ENCODE peak calls at places on chromosomes 6 and 20, in five cellular contexts. P, R, J, F and A are unnamed samples.

GRCh38 chr20:6708010-6708409 is 59.5 kb upstream of the BMP2 start:
- DNase-seq in P (no peak), R (peak), J (peak), F (no peak), A (no peak)

GRCh38 chr6:63802606-63803206 is 167.1 kb downstream of the PHF3 start:
- DNase-seq in P (peak), R (peak), J (no peak), F (no peak), A (no peak)

GRCh38 chr20:40966103-40966502 is 62.5 kb upstream of the TOP1 start:
- DNase-seq in P (no peak), R (no peak), J (no peak), F (no peak), A (no peak)

GRCh38 chr6:5085638-5086293 is 625 bp downstream of the PPP1R3G start:
- DNase-seq in P (no peak), R (peak), J (peak), F (no peak), A (no peak)

GRCh38 chr20:44295995-44296394 is 15.0 kb downstream of the FITM2 start:
- DNase-seq in P (no peak), R (no peak), J (no peak), F (no peak), A (no peak)

GRCh38 chr20:10647471-10647870 is 26.3 kb downstream of the JAG1 start:
- DNase-seq in P (no peak), R (peak), J (no peak), F (no peak), A (no peak)

GRCh38 chr20:20407891-20408805 is 40.2 kb downstream of the INSM1 start:
- DNase-seq in P (peak), R (peak), J (peak), F (no peak), A (no peak)

GRCh38 chr6:1551236-1551635 is 58.5 kb upstream of the FOXC1 start:
- DNase-seq in P (no peak), R (no peak), J (no peak), F (no peak), A (no peak)

GRCh38 chr6:43129434-43130194 is 41.5 kb upstream of the SRF start:
- DNase-seq in P (no peak), R (peak), J (peak), F (no peak), A (no peak)

GRCh38 chr20:31713312-31714049 is 9.2 kb downstream of the BCL2L1 start:
- DNase-seq in P (no peak), R (peak), J (peak), F (no peak), A (no peak)

GRCh38 chr20:4548552-4548951 is 173.2 kb upstream of the PRND start:
- DNase-seq in P (no peak), R (no peak), J (no peak), F (no peak), A (no peak)

GRCh38 chr6:96794980-96795379 is 42.3 kb downstream of the GPR63 start:
- DNase-seq in P (no peak), R (peak), J (no peak), F (no peak), A (no peak)

GRCh38 chr6:88371480-88371879 is 205.3 kb upstream of the CNR1 start:
- DNase-seq in P (no peak), R (no peak), J (no peak), F (no peak), A (no peak)

GRCh38 chr20:35899064-35899463 is 55.2 kb downstream of the SCAND1 start:
- DNase-seq in P (no peak), R (no peak), J (no peak), F (no peak), A (no peak)

GRCh38 chr6:143390278-143390677 is 60.2 kb downstream of the ADAT2 start:
- DNase-seq in P (no peak), R (no peak), J (no peak), F (no peak), A (no peak)

GRCh38 chr20:59152559-59153354 is 10.9 kb upstream of the ZNF831 start:
- DNase-seq in P (no peak), R (no peak), J (no peak), F (no peak), A (no peak)

GRCh38 chr6:11054722-11055121 is 10.6 kb upstream of the ELOVL2 start:
- DNase-seq in P (no peak), R (no peak), J (no peak), F (no peak), A (no peak)

GRCh38 chr6:40947876-40948514 is 91.0 kb downstream of the UNC5CL start:
- DNase-seq in P (no peak), R (peak), J (peak), F (no peak), A (no peak)

GRCh38 chr6:124882580-124883393 is 79.5 kb upstream of the RNF217 start:
- DNase-seq in P (no peak), R (peak), J (no peak), F (no peak), A (no peak)

GRCh38 chr6:1659816-1660215 is 50.1 kb downstream of the FOXC1 start:
- DNase-seq in P (no peak), R (no peak), J (no peak), F (no peak), A (no peak)

GRCh38 chr20:37611346-37611745 is 82.5 kb upstream of the CTNNBL1 start:
- DNase-seq in P (no peak), R (no peak), J (no peak), F (no peak), A (no peak)

GRCh38 chr6:162337412-162337811 is 390.2 kb downstream of the PRKN start:
- DNase-seq in P (no peak), R (no peak), J (no peak), F (no peak), A (no peak)

GRCh38 chr6:75096986-75097385 is 108.9 kb downstream of the COL12A1 start:
- DNase-seq in P (no peak), R (no peak), J (no peak), F (no peak), A (no peak)

GRCh38 chr20:23061713-23062561 is 12.5 kb upstream of the THBD start:
- DNase-seq in P (peak), R (peak), J (peak), F (no peak), A (no peak)

GRCh38 chr20:61753196-61753942 is 312.3 kb downstream of the TAF4 start:
- DNase-seq in P (no peak), R (peak), J (peak), F (no peak), A (no peak)

GRCh38 chr6:89494131-89494793 is 61.3 kb downstream of the ANKRD6 start:
- DNase-seq in P (no peak), R (no peak), J (no peak), F (no peak), A (no peak)

GRCh38 chr6:168741305-168741704 is 300.3 kb downstream of the SMOC2 start:
- DNase-seq in P (no peak), R (no peak), J (no peak), F (no peak), A (no peak)

GRCh38 chr6:13278184-13278583 is 50.2 kb downstream of the TBC1D7 start:
- DNase-seq in P (peak), R (no peak), J (no peak), F (no peak), A (no peak)

GRCh38 chr20:41360831-41361756 is 5.5 kb downstream of the EMILIN3 start:
- DNase-seq in P (no peak), R (no peak), J (no peak), F (no peak), A (no peak)

GRCh38 chr6:145490068-145490467 is 245.3 kb downstream of the EPM2A start:
- DNase-seq in P (no peak), R (no peak), J (no peak), F (no peak), A (no peak)

GRCh38 chr6:13528232-13528631 is 40.8 kb upstream of the GFOD1 start:
- DNase-seq in P (peak), R (peak), J (no peak), F (no peak), A (no peak)

GRCh38 chr6:35328108-35328723 is 14.1 kb upstream of the PPARD start:
- DNase-seq in P (no peak), R (no peak), J (no peak), F (no peak), A (no peak)

GRCh38 chr20:61437280-61438206 is 185.5 kb downstream of the CDH4 start:
- DNase-seq in P (no peak), R (peak), J (peak), F (no peak), A (peak)

GRCh38 chr20:8853805-8854338 is 215.0 kb upstream of the PLCB4 start:
- DNase-seq in P (peak), R (peak), J (peak), F (no peak), A (no peak)

GRCh38 chr6:47372318-47372717 is 62.6 kb upstream of the TNFRSF21 start:
- DNase-seq in P (no peak), R (no peak), J (no peak), F (no peak), A (no peak)

GRCh38 chr20:47353224-47353696 is 3.2 kb downstream of the ZMYND8 start:
- DNase-seq in P (no peak), R (no peak), J (no peak), F (no peak), A (no peak)

GRCh38 chr6:144405173-144405572 is 120.0 kb downstream of the UTRN start:
- DNase-seq in P (no peak), R (peak), J (no peak), F (no peak), A (no peak)

GRCh38 chr20:47785900-47786762 is 850 bp upstream of the SULF2 start:
- DNase-seq in P (no peak), R (peak), J (peak), F (no peak), A (peak)

GRCh38 chr6:2858678-2859324 is 17.1 kb upstream of the SERPINB1 start:
- DNase-seq in P (no peak), R (peak), J (no peak), F (no peak), A (no peak)

GRCh38 chr20:10221022-10221421 is 2.4 kb downstream of the SNAP25 start:
- DNase-seq in P (no peak), R (no peak), J (no peak), F (no peak), A (no peak)